ENCODE peak calls at places on chromosomes 7 and 10, in six cellular contexts. X is body of pancreas, R is MV-4-11, C is mucosa of descending colon, I is nucleus accumbens, O is EH. S is an unnamed sample.

GRCh38 chr7:2379161-2379560 is 24.2 kb upstream of the CHST12 start:
- DNase-seq in C (no peak), R (no peak), X (no peak), O (no peak), I (no peak), S (no peak)

GRCh38 chr10:47060356-47060755 is 149.1 kb downstream of the PTPN20 start:
- DNase-seq in R (no peak), O (no peak), X (no peak), I (no peak), C (no peak), S (no peak)

GRCh38 chr10:78964274-78964951 is 104.4 kb upstream of the ZMIZ1 start:
- DNase-seq in R (no peak), I (no peak), O (no peak), C (no peak), X (no peak), S (no peak)

GRCh38 chr10:110859947-110860376 is 11.8 kb upstream of the PDCD4 start:
- DNase-seq in C (no peak), X (no peak), R (peak; percentile 99), I (no peak), O (peak; percentile 93), S (no peak)

GRCh38 chr10:5534051-5534821 is 9.5 kb downstream of the CALML3 start:
- DNase-seq in I (no peak), O (no peak), C (peak; percentile 40), R (peak; percentile 32), X (no peak), S (peak; percentile 57)

GRCh38 chr7:136114966-136115762 is 138.0 kb upstream of the MTPN start:
- DNase-seq in X (peak; percentile 53), I (no peak), C (no peak), O (peak; percentile 55), R (peak; percentile 44), S (no peak)

GRCh38 chr7:145050415-145050814 is 214.6 kb upstream of the TPK1 start:
- DNase-seq in C (no peak), O (no peak), X (no peak), I (no peak), R (no peak), S (no peak)

GRCh38 chr10:6507311-6507710 is 72.8 kb downstream of the PRKCQ start:
- DNase-seq in O (no peak), R (no peak), I (peak; percentile 18), X (no peak), C (no peak), S (no peak)

S was measured in suprapubic skin.